ENCODE peak calls at places on chromosomes 1 and 21, in four cellular contexts. Z is tibial artery, E is IMR-90, S is AG04450. R is an unnamed sample.

GRCh38 chr1:17588048-17588781 is 48.7 kb downstream of the ARHGEF10L start:
- DNase-seq in Z (peak; percentile 94), E (peak; percentile 5), S (no peak), R (no peak)

GRCh38 chr1:8352886-8353285 is 35.0 kb downstream of the SLC45A1 start:
- DNase-seq in Z (no peak), E (no peak), S (no peak), R (no peak)

GRCh38 chr1:207867136-207868081 is 43.5 kb downstream of the CD34 start:
- DNase-seq in Z (peak; percentile 77), E (no peak), S (no peak), R (no peak)

GRCh38 chr1:109466440-109467300 is at the start of gene SYPL2:
- DNase-seq in Z (no peak), E (peak; percentile 12), S (no peak), R (no peak)

GRCh38 chr1:183070923-183071618 is 47.9 kb downstream of the LAMC1 start:
- DNase-seq in Z (no peak), E (peak; percentile 95), S (peak; percentile 72), R (peak; percentile 67)

GRCh38 chr1:222716393-222716792 is 4.0 kb downstream of the BROX start:
- DNase-seq in Z (no peak), E (no peak), S (no peak), R (no peak)

GRCh38 chr21:42120056-42120903 is 49.2 kb downstream of the UMODL1 start:
- DNase-seq in Z (no peak), E (no peak), S (no peak), R (no peak)

GRCh38 chr1:62234709-62235108 is 40.1 kb downstream of the L1TD1 start:
- DNase-seq in Z (no peak), E (no peak), S (no peak), R (no peak)

GRCh38 chr21:36587388-36587787 is 107.5 kb upstream of the CLDN14 start:
- DNase-seq in Z (no peak), E (peak; percentile 4), S (no peak), R (peak; percentile 6)

GRCh38 chr1:151062738-151063371 is 2.7 kb downstream of the MLLT11 start:
- DNase-seq in Z (no peak), E (peak; percentile 94), S (peak; percentile 66), R (peak; percentile 85)

GRCh38 chr1:33296824-33297223 is 24.1 kb downstream of the A3GALT2 start:
- DNase-seq in Z (peak; percentile 42), E (no peak), S (no peak), R (no peak)

GRCh38 chr1:241622708-241623107 is 17.5 kb downstream of the CHML start:
- DNase-seq in Z (no peak), E (no peak), S (no peak), R (no peak)

GRCh38 chr1:181149326-181150000 is 61.0 kb downstream of the IER5 start:
- DNase-seq in Z (no peak), E (no peak), S (no peak), R (no peak)

GRCh38 chr1:205455581-205456382 is at the start of gene BLACAT1:
- DNase-seq in Z (no peak), E (no peak), S (no peak), R (no peak)

GRCh38 chr1:68198752-68199151 is 33.6 kb downstream of the WLS start:
- DNase-seq in Z (no peak), E (peak; percentile 63), S (no peak), R (no peak)

GRCh38 chr1:192122668-192123067 is 35.6 kb upstream of the RGS18 start:
- DNase-seq in Z (no peak), E (no peak), S (no peak), R (no peak)

GRCh38 chr1:248811514-248812490 is 13.9 kb downstream of the SH3BP5L start:
- DNase-seq in Z (no peak), E (no peak), S (no peak), R (no peak)
- TF ChIP-seq CTCF in Z (no peak), E (no peak), S (no peak), R (peak; percentile 29)

GRCh38 chr1:50972766-50973165 is 2.7 kb downstream of the CDKN2C start:
- DNase-seq in Z (no peak), E (no peak), S (no peak), R (no peak)

GRCh38 chr1:50975436-50975835 is 5.4 kb downstream of the CDKN2C start:
- DNase-seq in Z (no peak), E (no peak), S (no peak), R (no peak)

GRCh38 chr1:50974618-50974935 is 4.5 kb downstream of the CDKN2C start:
- DNase-seq in Z (no peak), E (no peak), S (no peak), R (no peak)

GRCh38 chr1:50973255-50973654 is 3.2 kb downstream of the CDKN2C start:
- DNase-seq in Z (no peak), E (no peak), S (no peak), R (no peak)

GRCh38 chr1:50973875-50974617 is 4.0 kb downstream of the CDKN2C start:
- DNase-seq in Z (no peak), E (no peak), S (no peak), R (no peak)
- H3K4me3 ChIP-seq in Z (peak overlapping the region; percentile 98), E (no peak overlapping the region), S (no peak overlapping the region), R (no peak overlapping the region)

DNA sequence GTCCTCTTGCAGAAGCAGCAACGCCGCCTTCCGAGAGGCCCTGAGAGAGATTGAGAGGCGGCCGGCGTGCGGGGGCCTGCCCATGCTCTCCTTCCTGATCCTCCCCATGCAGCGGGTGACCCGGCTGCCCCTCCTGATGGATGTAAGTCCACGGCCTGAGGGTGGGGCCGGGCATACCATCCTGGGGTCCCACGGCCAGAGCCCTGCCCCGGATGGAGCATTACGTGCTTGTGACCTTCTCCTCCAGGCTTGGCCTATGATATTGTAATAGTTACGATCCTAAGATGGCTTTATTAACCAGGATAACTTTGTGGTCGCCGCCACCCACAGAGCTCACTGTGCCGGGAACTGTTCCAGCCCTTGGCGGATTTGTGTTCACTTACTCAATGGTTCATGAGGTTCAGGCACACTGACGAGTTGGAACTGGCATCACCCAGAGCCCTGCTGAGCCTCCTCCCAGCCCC is 18.9 kb downstream of the ARHGEF16 start:
- DNase-seq in Z (no peak), E (peak; percentile 83), S (peak; percentile 41), R (peak; percentile 91)
- H3K27ac ChIP-seq in Z (no peak overlapping the region), E (no peak overlapping the region), S (no peak overlapping the region), R (peak overlapping the region; percentile 36)

DNA sequence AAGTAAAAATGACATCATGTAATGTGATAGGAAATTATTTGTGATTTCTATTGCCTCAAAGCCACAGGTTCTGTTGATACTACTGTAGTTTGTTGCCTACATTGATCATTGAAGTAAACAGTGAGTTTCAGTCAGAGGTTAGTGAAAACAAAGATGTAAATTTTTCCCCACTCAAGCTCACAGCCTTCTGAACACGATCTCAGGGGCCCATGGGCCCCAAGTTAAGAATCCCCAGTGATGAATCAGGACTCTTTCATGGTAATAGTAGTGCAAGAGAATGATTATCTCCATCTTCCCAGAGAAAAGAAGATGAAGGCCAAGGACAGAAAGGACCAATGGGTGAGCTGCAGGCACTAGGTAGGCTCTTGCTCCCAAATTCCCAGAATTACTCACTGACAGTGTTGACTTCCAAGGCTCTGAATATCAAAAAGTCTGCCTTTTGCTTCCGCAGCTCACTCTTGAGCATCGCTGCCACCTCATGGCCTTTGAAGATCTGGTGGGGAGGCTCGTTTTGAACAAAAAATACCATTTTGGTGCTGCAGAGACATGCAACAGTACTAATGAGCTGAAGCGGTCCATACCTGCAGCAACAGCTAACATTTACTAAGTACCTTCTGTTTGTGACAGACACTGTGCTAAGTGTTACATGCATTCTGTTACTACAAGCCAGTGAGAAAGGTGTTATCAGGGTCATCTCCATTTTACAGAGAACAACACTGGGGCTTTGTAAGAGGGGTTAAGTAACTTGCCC is 113.3 kb downstream of the KIAA0319L start:
- DNase-seq in Z (no peak), E (peak; percentile 35), S (no peak), R (no peak)
- TF ChIP-seq CTCF in Z (no peak), E (peak; percentile 22), S (peak; percentile 29), R (peak; percentile 46)

DNA sequence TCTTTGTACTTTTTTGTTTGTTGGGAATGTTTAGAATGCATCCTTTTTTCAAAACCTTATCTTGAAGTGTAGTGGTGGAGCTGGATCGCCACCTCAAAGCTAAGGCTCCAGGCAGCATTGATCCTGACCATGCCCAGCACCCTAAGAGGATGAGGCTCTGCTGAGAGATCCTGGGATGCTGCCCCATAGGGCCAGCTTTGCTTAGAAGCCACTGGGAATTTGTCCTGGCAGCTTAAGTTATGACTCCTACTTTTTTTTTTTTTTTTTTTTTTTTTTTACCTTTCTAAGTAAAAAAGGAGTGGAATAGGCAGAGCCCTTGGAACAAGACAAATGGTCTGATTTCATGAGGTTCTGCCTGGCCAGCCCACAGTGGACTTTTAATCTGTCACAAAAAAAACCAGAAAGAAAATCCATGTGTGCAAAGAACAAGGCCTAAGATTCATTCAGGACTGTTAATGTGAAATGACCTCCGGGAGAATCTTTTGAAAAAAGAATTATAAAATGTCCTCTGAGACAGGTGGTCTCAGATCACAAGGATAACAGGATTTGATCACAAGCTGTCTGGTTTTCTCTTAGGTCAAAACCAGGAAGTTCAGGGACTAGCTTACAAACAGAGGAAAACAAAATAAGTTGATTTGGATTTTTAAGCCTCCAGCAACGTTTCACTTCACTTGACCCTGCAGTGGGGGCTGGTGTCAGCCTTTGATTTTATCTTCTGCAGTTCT is 26.0 kb upstream of the RAP1A start:
- DNase-seq in Z (no peak), E (no peak), S (no peak), R (no peak)
- H3K4me3 ChIP-seq in Z (no peak overlapping the region), E (no peak overlapping the region), S (no peak overlapping the region), R (no peak overlapping the region)

R was measured in brain microvascular endothelial cell.